ENCODE peak calls at places on chromosome 22, in seven cellular contexts. I is transverse colon, M is K562, H is H1, L is endothelial cell of umbilical vein, N is HCT116, V is spleen. U is an unnamed sample.

GRCh38 chr22:17969732-17970131 is 54.6 kb downstream of the MICAL3 start:
- DNase-seq in I (no peak), M (no peak), H (no peak), L (peak), N (no peak), V (peak), U (no peak)

GRCh38 chr22:42202669-42203068 is 67.8 kb downstream of the TCF20 start:
- DNase-seq in I (no peak), M (no peak), H (no peak), L (no peak), N (no peak), V (no peak), U (no peak)

GRCh38 chr22:42651134-42651533 is 1.9 kb upstream of the CYB5R3 start:
- DNase-seq in I (no peak), M (no peak), H (no peak), L (no peak), N (no peak), V (no peak), U (no peak)

GRCh38 chr22:33451851-33452469 is 393.8 kb upstream of the SYN3 start:
- DNase-seq in I (no peak), M (no peak), H (no peak), L (no peak), N (no peak), V (no peak), U (no peak)

GRCh38 chr22:29148036-29148435 is 57.7 kb upstream of the EMID1 start:
- DNase-seq in I (no peak), M (no peak), H (no peak), L (no peak), N (no peak), V (peak), U (no peak)

GRCh38 chr22:50670914-50671538 is 1.6 kb upstream of the SHANK3 start:
- DNase-seq in I (no peak), M (peak), H (no peak), L (no peak), N (no peak), V (no peak), U (no peak)

GRCh38 chr22:44351685-44352377 is 39.1 kb upstream of the SHISAL1 start:
- DNase-seq in I (peak), M (no peak), H (peak), L (peak), N (no peak), V (no peak), U (peak)

GRCh38 chr22:29443452-29443851 is 5.1 kb downstream of the RFPL1 start:
- DNase-seq in I (no peak), M (no peak), H (no peak), L (no peak), N (no peak), V (no peak), U (no peak)

GRCh38 chr22:38609371-38609770 is 39.4 kb upstream of the DMC1 start:
- DNase-seq in I (no peak), M (no peak), H (no peak), L (no peak), N (no peak), V (no peak), U (no peak)

GRCh38 chr22:46649176-46650077 is 29.2 kb downstream of the GRAMD4 start:
- DNase-seq in I (no peak), M (peak), H (no peak), L (no peak), N (no peak), V (no peak), U (peak)

GRCh38 chr22:46064236-46064965 is 85.9 kb upstream of the PPARA start:
- DNase-seq in I (peak), M (no peak), H (no peak), L (no peak), N (no peak), V (peak), U (no peak)

GRCh38 chr22:46084943-46085830 is 65.1 kb upstream of the PPARA start:
- DNase-seq in I (peak), M (peak), H (no peak), L (peak), N (no peak), V (peak), U (peak)

GRCh38 chr22:21766933-21767462 is 31.4 kb upstream of the YPEL1 start:
- DNase-seq in I (peak), M (no peak), H (no peak), L (no peak), N (no peak), V (peak), U (no peak)

GRCh38 chr22:21443735-21444421 is 23.3 kb upstream of the TMEM191C start:
- DNase-seq in I (no peak), M (no peak), H (no peak), L (no peak), N (no peak), V (peak), U (peak)

GRCh38 chr22:21694795-21695431 is 29.1 kb downstream of the PPIL2 start:
- DNase-seq in I (no peak), M (no peak), H (no peak), L (no peak), N (no peak), V (no peak), U (no peak)

GRCh38 chr22:40654522-40655167 is 18.1 kb upstream of the MRTFA start:
- DNase-seq in I (peak), M (peak), H (no peak), L (peak), N (no peak), V (no peak), U (peak)
- TF ChIP-seq POLR2AphosphoS5 in I (no peak), M (no peak), H (no peak), L (no peak), N (no peak), V (peak), U (peak)

GRCh38 chr22:39896313-39896996 is 2.9 kb upstream of the ENTHD1 start:
- DNase-seq in I (no peak), M (no peak), H (no peak), L (no peak), N (no peak), V (no peak), U (no peak)
- TF ChIP-seq CTCF in I (no peak), M (no peak), H (no peak), L (no peak), N (no peak), V (no peak), U (no peak)

GRCh38 chr22:31637375-31637937 is 24.6 kb downstream of the PISD start:
- DNase-seq in I (no peak), M (no peak), H (no peak), L (no peak), N (no peak), V (peak), U (no peak)
- TF ChIP-seq POLR2A in I (no peak), M (no peak), H (no peak), L (no peak), N (no peak), V (no peak), U (no peak)

DNA sequence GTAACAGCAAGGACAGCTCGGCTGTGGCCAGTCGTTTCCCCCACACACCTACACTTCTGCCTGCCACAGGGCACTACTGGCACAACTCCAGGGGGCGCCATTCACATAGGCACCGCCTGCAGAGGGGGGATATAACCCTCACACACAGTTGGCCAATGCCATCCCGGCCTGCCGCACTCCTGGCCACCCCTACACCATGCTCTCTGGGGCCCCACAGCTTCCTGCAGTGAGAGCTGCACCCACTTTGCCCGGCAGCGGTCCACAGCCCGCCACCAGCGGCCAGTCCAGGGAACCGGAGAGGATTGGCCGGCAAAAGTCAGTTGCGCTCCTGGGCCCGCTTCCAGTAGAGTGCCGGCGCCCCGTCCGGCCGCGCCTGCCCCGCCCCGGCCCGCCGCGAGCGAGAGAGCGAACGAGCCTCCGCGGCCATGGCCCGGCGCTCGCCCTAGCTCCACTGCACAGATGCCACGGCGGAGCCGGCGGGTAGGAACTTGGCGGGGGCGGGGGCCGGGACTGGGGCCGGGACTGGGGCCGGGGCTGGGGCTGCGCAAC is 25.6 kb upstream of the SUSD2 start:
- DNase-seq in I (peak), M (no peak), H (no peak), L (peak), N (no peak), V (peak), U (peak)
- TF ChIP-seq POLR2AphosphoS5 in I (peak), M (no peak), H (no peak), L (peak), N (no peak), V (peak), U (peak)

DNA sequence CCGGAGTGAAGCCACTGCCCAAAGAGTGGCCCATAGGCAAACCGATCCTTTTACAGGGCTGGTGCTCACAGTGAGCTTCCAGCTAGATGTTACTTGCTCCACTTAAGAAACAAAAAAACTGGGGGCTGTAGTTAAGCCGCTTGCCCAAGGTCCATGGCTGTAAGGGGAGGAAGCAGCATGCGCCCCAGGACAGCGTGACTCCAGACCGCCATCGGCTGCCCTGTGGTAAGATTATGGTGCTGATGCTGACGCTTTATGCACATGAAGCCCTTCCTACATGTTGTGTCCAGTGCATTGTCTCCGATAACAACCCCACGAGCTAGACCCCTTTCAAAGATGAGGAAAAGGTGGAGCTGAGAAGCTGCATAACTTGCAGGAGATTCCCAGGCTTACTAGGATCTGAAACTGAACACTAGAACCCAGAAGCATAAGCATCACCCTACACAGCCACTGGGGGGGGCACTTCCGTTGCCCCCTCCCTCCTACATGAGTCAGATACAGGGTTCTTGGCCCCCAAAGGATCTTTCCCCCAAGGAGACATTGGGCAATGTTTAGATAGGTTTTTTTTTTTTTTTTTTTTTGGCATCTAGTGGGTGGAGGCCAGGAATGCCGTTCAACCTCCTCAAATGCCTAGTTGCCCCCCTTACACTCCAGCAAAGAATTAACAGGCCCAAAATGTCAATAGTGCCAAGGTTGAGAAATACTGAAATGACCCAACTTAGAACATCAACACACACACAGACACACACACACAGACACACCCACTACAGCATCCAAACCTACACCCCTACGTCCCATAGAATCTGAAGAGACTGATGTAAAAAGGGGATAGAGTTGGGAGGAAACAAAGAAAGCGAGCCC is 53.9 kb downstream of the MN1 start:
- DNase-seq in I (no peak), M (peak), H (no peak), L (no peak), N (no peak), V (no peak), U (no peak)
- TF ChIP-seq CTCF in I (no peak), M (peak), H (peak), L (peak), N (peak), V (no peak), U (no peak)

GRCh38 chr22:20080776-20081654 is 974 bp downstream of the DGCR8 start:
- DNase-seq in I (peak), M (peak), H (peak), L (peak), N (no peak), V (peak), U (no peak)

GRCh38 chr22:20076627-20077172 is 3.3 kb upstream of the DGCR8 start:
- DNase-seq in I (no peak), M (peak), H (no peak), L (no peak), N (no peak), V (peak), U (no peak)

GRCh38 chr22:20083157-20083890 is 3.3 kb downstream of the DGCR8 start:
- DNase-seq in I (no peak), M (no peak), H (no peak), L (no peak), N (no peak), V (peak), U (no peak)

GRCh38 chr22:20080445-20080775 is 369 bp downstream of the DGCR8 start:
- DNase-seq in I (peak), M (peak), H (no peak), L (peak), N (no peak), V (peak), U (peak)

DNA sequence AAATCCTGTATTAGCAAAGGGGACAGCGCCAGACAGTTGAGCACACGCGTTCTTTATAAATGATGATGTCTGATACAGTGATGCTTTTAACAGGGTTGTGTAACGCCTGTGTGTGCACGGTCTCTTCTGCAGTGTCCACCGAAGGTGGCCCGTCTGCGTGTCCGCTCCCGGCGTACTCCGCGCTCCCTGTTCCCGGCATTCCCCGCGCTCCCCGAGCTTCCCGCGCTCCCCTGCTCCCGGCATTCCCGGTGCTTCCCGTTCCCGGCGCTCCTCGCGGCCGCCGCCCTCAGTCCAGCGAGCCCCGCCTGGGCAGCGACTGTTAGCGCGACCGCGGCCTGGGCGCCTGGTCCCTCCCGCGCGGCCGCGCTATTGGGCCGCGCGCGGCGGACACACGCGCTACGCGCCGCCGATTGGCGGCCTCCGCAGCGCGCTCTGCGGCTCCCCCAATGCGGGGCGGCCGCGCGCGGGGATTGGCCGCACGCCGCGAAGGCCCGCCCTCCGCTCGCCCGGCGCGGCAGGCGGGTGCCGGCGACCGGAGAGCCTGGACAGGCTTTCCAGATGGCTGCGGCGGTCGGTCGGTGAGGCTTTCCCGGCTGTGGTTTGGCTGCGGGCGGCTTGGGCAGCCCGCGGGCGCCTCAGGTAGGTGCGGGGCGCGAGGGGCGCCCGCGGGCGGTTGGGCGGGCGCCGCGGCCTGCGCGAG is at the start of gene DGCR8:
- DNase-seq in I (peak), M (peak), H (peak), L (peak), N (peak), V (peak), U (peak)
- TF ChIP-seq POLR2A in I (peak), M (no peak), H (peak), L (peak), N (peak), V (no peak), U (peak)

DNA sequence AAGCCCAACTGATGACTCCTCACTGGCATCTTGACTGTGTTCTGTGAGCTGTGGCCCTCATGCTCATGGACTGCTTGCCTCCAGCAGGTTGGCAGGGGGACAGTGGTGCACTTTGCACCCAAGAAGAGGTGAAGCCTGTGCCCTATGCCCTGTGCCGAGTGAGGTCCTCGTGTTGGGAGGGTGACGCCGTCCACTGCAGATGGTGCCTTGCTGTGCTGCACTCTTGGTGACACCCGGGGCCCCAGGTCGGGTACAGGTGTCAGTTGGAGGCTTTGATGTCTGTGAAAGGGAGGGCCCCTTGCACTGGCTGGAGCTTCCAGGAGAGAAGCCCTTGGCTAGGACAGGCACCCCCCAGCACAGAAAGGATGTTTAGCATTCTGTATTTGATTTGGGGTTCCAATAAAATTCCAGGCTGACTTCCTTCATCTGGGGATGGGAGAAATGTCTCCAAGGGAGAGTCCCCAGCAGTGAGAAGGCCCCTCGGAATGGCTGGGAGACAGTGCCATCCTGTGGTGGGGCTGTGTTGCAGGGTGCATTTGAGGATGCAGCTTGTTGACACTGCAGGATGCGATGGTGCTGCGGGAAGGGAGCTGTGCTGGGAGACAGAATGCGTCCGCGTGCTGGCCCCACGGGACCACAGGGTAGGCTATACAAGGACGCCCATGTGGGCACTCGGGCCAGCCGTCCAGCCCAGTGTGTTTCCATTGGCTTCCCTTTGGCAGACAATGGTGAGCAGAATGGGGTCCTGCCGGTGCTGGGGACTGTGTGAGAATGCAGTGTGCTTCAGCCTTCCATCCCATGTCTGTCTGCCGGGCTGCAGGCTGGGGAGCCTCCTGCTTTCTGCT is 2.5 kb upstream of the ZDHHC8 start:
- DNase-seq in I (peak), M (peak), H (no peak), L (peak), N (no peak), V (no peak), U (no peak)
- TF ChIP-seq POLR2AphosphoS5 in I (no peak), M (no peak), H (peak), L (no peak), N (no peak), V (peak), U (no peak)

U was measured in prostate gland.